ENCODE peak calls at places on chromosomes 13 and 19, in ten cellular contexts. M is frontal cortex; E is NCI-H2081; U is AG20443; W is stimulated activated CD8-positive, alpha-beta memory T cell treated with anti-CD3 and anti-CD28 coated beads, Interleukin-15, amount 100 ng/mL, for 48 hours; S is fibroblast of pulmonary artery; A is AG09319; X is stromal cell of bone marrow; B is WTC11; J is lung. D is an unnamed sample.

GRCh38 chr19:39403331-39404312 is 3.0 kb upstream of the ZFP36 start:
- DNase-seq in M (peak; percentile 84), E (no peak), U (peak; percentile 89), W (peak; percentile 94), S (peak; percentile 99), A (peak; percentile 100), X (peak; percentile 99), B (peak; percentile 75), J (peak; percentile 98), D (peak; percentile 91)

GRCh38 chr13:44649118-44649455 is 73.0 kb upstream of the TSC22D1 start:
- DNase-seq in M (no peak), E (no peak), U (no peak), W (peak; percentile 30), S (no peak), A (no peak), X (no peak), B (no peak), J (no peak), D (no peak)

GRCh38 chr19:56597696-56598095 is 2.6 kb downstream of the ZNF71 start:
- DNase-seq in M (no peak), E (no peak), U (no peak), W (no peak), S (no peak), A (no peak), X (no peak), B (no peak), J (no peak), D (no peak)

GRCh38 chr19:1469936-1470863 is 8.8 kb downstream of the C19orf25 start:
- DNase-seq in M (peak; percentile 74), E (peak; percentile 71), U (peak; percentile 70), W (no peak), S (no peak), A (no peak), X (no peak), B (peak; percentile 77), J (no peak), D (peak; percentile 30)

GRCh38 chr13:24118576-24118975 is 41.9 kb upstream of the SPATA13 start:
- DNase-seq in M (no peak), E (no peak), U (no peak), W (no peak), S (no peak), A (no peak), X (no peak), B (no peak), J (no peak), D (no peak)

GRCh38 chr13:44719857-44720671 is 143.9 kb upstream of the TSC22D1 start:
- DNase-seq in M (no peak), E (no peak), U (peak; percentile 39), W (no peak), S (peak; percentile 84), A (peak; percentile 47), X (peak; percentile 76), B (no peak), J (no peak), D (no peak)

GRCh38 chr19:41584931-41585330 is 9.0 kb downstream of the CEACAM21 start:
- DNase-seq in M (no peak), E (no peak), U (no peak), W (no peak), S (no peak), A (no peak), X (no peak), B (no peak), J (no peak), D (no peak)

GRCh38 chr13:75251188-75251587 is 230.8 kb downstream of the TBC1D4 start:
- DNase-seq in M (no peak), E (no peak), U (no peak), W (no peak), S (peak; percentile 53), A (no peak), X (no peak), B (no peak), J (no peak), D (no peak)

GRCh38 chr19:41192574-41193419 is at the start of gene CYP2S1:
- DNase-seq in M (no peak), E (no peak), U (peak; percentile 42), W (no peak), S (no peak), A (no peak), X (no peak), B (peak; percentile 78), J (no peak), D (no peak)

GRCh38 chr19:47509973-47510372 is 4.9 kb downstream of the NAPA start:
- DNase-seq in M (no peak), E (no peak), U (no peak), W (no peak), S (no peak), A (no peak), X (peak; percentile 33), B (no peak), J (no peak), D (no peak)